ENCODE peak calls at places on chromosomes 16 and 17, in four cellular contexts. S is Peyer's patch, O is uterus, Z is brain microvascular endothelial cell. D is an unnamed sample.

GRCh38 chr16:10521681-10522274 is 58.6 kb downstream of the EMP2 start:
- DNase-seq in S (peak), O (peak), Z (peak), D (peak)

GRCh38 chr16:12524658-12525057 is 279.0 kb downstream of the CPPED1 start:
- DNase-seq in S (no peak), O (no peak), Z (no peak), D (no peak)

GRCh38 chr17:66165537-66166123 is 26.3 kb downstream of the CEP112 start:
- DNase-seq in S (no peak), O (no peak), Z (peak), D (peak)

GRCh38 chr17:17345686-17346427 is 42.7 kb downstream of the NT5M start:
- DNase-seq in S (peak), O (no peak), Z (no peak), D (no peak)

GRCh38 chr17:6639651-6640535 is 618 bp downstream of the KIAA0753 start:
- DNase-seq in S (peak), O (no peak), Z (no peak), D (peak)

GRCh38 chr16:30482366-30482765 is 9.8 kb downstream of the ITGAL start:
- DNase-seq in S (no peak), O (no peak), Z (no peak), D (no peak)

GRCh38 chr17:18093616-18094408 is 6.1 kb downstream of the DRG2 start:
- DNase-seq in S (no peak), O (no peak), Z (peak), D (peak)

GRCh38 chr17:56624315-56624714 is 30.8 kb downstream of the NOG start:
- DNase-seq in S (no peak), O (no peak), Z (no peak), D (no peak)

GRCh38 chr17:58527306-58527705 is 12.9 kb upstream of the MTMR4 start:
- DNase-seq in S (no peak), O (no peak), Z (no peak), D (no peak)

GRCh38 chr16:12874135-12874534 is 27.3 kb upstream of the SHISA9 start:
- DNase-seq in S (no peak), O (no peak), Z (peak), D (no peak)

GRCh38 chr17:36107660-36108059 is 4.0 kb downstream of the CCL4 start:
- DNase-seq in S (no peak), O (no peak), Z (no peak), D (no peak)

GRCh38 chr16:49660647-49661046 is 195.3 kb downstream of the ZNF423 start:
- DNase-seq in S (no peak), O (no peak), Z (no peak), D (peak)

GRCh38 chr17:6677158-6677831 is 25.7 kb downstream of the C17orf100 start:
- DNase-seq in S (no peak), O (no peak), Z (peak), D (no peak)

GRCh38 chr17:55735784-55736405 is 13.2 kb upstream of the TMEM100 start:
- DNase-seq in S (peak), O (no peak), Z (peak), D (peak)

GRCh38 chr17:59914274-59914854 is 21.4 kb downstream of the RPS6KB1 start:
- DNase-seq in S (no peak), O (no peak), Z (no peak), D (peak)

GRCh38 chr16:82160226-82160625 is 9.8 kb downstream of the MPHOSPH6 start:
- DNase-seq in S (no peak), O (no peak), Z (no peak), D (no peak)

GRCh38 chr17:28534740-28535375 is 17.6 kb downstream of the UNC119 start:
- DNase-seq in S (no peak), O (no peak), Z (no peak), D (no peak)

GRCh38 chr17:50913120-50913519 is 47.0 kb upstream of the TOB1 start:
- DNase-seq in S (no peak), O (no peak), Z (no peak), D (no peak)

GRCh38 chr16:87874639-87875472 is 5.5 kb upstream of the SLC7A5 start:
- DNase-seq in S (no peak), O (no peak), Z (no peak), D (peak)

GRCh38 chr16:2969545-2970521 is 685 bp downstream of the PAQR4 start:
- DNase-seq in S (peak), O (no peak), Z (peak), D (peak)

GRCh38 chr17:38749222-38750043 is 1.3 kb upstream of the PCGF2 start:
- DNase-seq in S (peak), O (peak), Z (no peak), D (peak)

GRCh38 chr17:65542067-65542466 is 19.4 kb downstream of the AXIN2 start:
- DNase-seq in S (no peak), O (no peak), Z (no peak), D (no peak)

GRCh38 chr17:16934133-16934795 is 37.7 kb downstream of the TNFRSF13B start:
- DNase-seq in S (peak), O (no peak), Z (no peak), D (no peak)

GRCh38 chr16:79525132-79525531 is 75.4 kb downstream of the MAF start:
- DNase-seq in S (no peak), O (no peak), Z (no peak), D (no peak)

GRCh38 chr16:1790261-1790610 is 3.3 kb downstream of the IGFALS start:
- DNase-seq in S (peak), O (no peak), Z (no peak), D (no peak)

GRCh38 chr17:65556014-65556909 is 5.2 kb downstream of the AXIN2 start:
- DNase-seq in S (peak), O (peak), Z (peak), D (peak)

GRCh38 chr17:3818786-3819185 is 17.8 kb upstream of the ITGAE start:
- DNase-seq in S (no peak), O (no peak), Z (no peak), D (no peak)

GRCh38 chr17:5785343-5785742 is 201.0 kb upstream of the NLRP1 start:
- DNase-seq in S (no peak), O (no peak), Z (peak), D (peak)

GRCh38 chr16:71712501-71712900 is 12.0 kb downstream of the PHLPP2 start:
- DNase-seq in S (no peak), O (no peak), Z (no peak), D (no peak)

GRCh38 chr17:54976316-54976715 is 7.8 kb downstream of the STXBP4 start:
- DNase-seq in S (no peak), O (no peak), Z (no peak), D (no peak)

GRCh38 chr16:20675488-20676267 is 21.8 kb downstream of the ACSM1 start:
- DNase-seq in S (peak), O (peak), Z (no peak), D (no peak)

GRCh38 chr16:2166263-2167080 is 10.9 kb downstream of the TRAF7 start:
- DNase-seq in S (no peak), O (no peak), Z (no peak), D (no peak)

GRCh38 chr17:72654746-72655145 is 437.7 kb downstream of the SLC39A11 start:
- DNase-seq in S (peak), O (no peak), Z (no peak), D (no peak)

GRCh38 chr16:24188751-24189318 is 67.3 kb upstream of the CACNG3 start:
- DNase-seq in S (no peak), O (no peak), Z (no peak), D (no peak)

GRCh38 chr16:24191876-24192402 is 64.2 kb upstream of the CACNG3 start:
- DNase-seq in S (no peak), O (no peak), Z (no peak), D (no peak)

GRCh38 chr16:24189941-24190340 is 66.2 kb upstream of the CACNG3 start:
- DNase-seq in S (no peak), O (no peak), Z (no peak), D (peak)

DNA sequence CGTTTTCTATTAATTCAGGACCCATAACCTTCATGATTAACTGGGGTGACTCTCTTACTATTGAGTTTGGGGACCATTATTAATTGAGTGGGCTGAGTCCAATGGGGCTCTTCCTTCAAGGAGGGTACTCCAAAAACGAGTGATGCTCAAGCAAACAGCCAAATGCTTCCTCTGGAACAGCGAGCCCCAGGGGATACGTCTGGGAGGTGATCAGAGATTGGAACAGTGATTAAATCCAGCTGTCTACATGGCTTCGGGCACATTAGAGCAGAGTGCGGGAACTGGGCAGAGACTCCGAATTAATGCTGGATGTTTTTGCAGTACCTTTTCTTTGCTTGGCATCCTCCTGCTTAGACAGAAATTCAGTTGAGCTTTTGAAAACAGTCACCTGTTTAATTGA is 68.0 kb upstream of the CACNG3 start:
- DNase-seq in S (no peak), O (no peak), Z (no peak), D (peak)
- H3K27ac ChIP-seq in S (no peak), O (no peak), Z (no peak), D (no peak)

DNA sequence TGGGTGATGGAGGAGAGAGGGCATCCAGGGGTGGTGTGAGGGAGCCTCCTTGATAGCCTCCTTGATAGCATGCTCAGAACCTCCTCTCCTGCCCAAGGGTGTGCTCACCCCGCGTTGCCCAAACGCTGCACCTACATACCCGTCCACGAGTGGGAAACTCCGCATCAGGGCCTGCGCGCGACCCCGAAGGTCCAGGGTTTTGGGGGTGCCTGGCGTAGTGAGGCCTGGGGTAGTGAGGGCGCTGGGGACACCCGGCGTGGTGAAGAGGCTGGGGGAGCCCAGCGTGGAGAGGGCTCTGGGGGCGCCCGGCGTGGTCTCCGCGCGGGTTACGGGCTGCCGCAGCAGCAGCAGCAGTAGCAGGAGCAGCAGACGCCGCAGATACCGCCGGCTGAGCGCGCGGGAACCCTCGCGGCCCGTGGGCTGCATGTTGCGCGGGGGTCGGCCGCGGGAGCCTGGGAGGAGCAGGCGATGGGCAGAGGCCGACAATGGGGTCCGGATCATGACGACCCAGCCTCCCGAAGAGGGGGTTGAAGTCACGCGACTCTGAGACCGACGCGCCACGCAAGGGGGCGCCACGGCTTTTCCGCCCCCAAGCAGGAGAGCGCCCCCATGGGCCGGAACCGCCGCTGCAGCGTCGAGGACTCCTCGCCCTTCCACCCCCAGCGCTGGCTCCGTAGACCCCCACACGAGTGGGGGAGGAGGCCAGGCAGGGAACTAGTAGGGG is at the start of gene DPEP3:
- DNase-seq in S (no peak), O (no peak), Z (no peak), D (no peak)
- TF ChIP-seq CTCF in S (no peak), O (no peak), Z (peak), D (peak)

GRCh38 chr17:79473836-79474204 is 137.0 kb downstream of the RBFOX3 start:
- DNase-seq in S (no peak), O (no peak), Z (no peak), D (no peak)
- H3K27ac ChIP-seq in S (no peak), O (no peak), Z (no peak), D (no peak)

GRCh38 chr17:61547113-61547512 is 43.9 kb downstream of the NACA2 start:
- DNase-seq in S (no peak), O (no peak), Z (no peak), D (no peak)
- TF ChIP-seq CTCF in S (no peak), O (no peak), Z (no peak), D (no peak)

GRCh38 chr17:80783461-80783860 is 208.2 kb upstream of the CHMP6 start:
- DNase-seq in S (peak), O (no peak), Z (no peak), D (no peak)
- H3K27ac ChIP-seq in S (no peak), O (no peak), Z (peak), D (no peak)

GRCh38 chr16:85988306-85988705 is 89.3 kb downstream of the IRF8 start:
- DNase-seq in S (peak), O (no peak), Z (no peak), D (no peak)

GRCh38 chr16:85987750-85988078 is 88.8 kb downstream of the IRF8 start:
- DNase-seq in S (no peak), O (no peak), Z (no peak), D (no peak)

GRCh38 chr16:85984947-85985451 is 86.0 kb downstream of the IRF8 start:
- DNase-seq in S (peak), O (no peak), Z (no peak), D (no peak)

GRCh38 chr16:85988723-85989313 is 89.9 kb downstream of the IRF8 start:
- DNase-seq in S (peak), O (no peak), Z (no peak), D (no peak)

DNA sequence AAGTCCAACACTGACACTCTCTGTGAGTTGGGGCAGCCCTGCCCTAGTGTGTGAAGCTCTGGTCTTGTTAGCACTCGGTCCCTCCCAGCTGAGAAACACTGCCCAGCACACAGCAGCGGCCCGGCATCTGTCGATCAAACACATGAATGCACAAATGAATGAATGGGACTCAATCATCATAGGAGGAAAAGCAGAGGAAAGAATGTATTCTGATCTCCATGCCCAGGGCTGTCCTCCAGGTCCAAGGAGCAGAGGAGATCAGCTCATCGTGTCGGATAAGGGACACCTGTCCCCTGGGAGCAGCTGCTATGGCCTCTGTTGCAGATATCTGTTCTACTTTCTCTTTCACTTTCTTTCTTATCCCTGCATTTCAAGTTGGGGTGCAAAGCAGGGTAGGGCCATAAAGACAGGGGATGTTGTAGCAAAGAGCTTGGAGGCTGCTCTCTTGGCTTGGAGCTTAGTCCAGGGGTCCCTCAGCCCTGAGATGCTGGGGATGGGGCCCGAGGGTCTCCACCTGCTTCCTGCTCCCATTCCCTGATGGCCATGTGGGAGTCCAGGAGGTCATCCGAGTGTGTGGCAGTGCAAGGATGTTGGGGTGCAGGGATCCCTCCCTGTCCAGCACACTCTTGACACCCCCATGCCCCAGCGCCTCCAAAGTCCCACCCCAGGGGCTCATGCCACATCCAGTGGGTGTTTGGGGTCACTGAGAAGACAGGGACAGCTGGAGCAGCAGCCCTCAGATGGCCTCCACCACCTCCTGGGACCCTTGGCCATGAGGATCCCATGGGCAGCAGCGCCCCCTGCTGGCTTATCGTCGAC is 88.2 kb downstream of the IRF8 start:
- DNase-seq in S (peak), O (no peak), Z (no peak), D (peak)
- TF ChIP-seq CTCF in S (peak), O (peak), Z (peak), D (peak)

GRCh38 chr16:68492151-68492500 is 43.8 kb upstream of the SMPD3 start:
- DNase-seq in S (no peak), O (no peak), Z (no peak), D (no peak)

GRCh38 chr16:68492501-68493411 is 44.4 kb upstream of the SMPD3 start:
- DNase-seq in S (peak), O (no peak), Z (no peak), D (no peak)

GRCh38 chr16:68490358-68490757 is 42.0 kb upstream of the SMPD3 start:
- DNase-seq in S (no peak), O (no peak), Z (no peak), D (no peak)

GRCh38 chr16:68491576-68491950 is 43.3 kb upstream of the SMPD3 start:
- DNase-seq in S (no peak), O (no peak), Z (no peak), D (no peak)

GRCh38 chr16:68490829-68491575 is 42.7 kb upstream of the SMPD3 start:
- DNase-seq in S (peak), O (no peak), Z (peak), D (no peak)
- H3K27ac ChIP-seq in S (peak), O (no peak), Z (no peak), D (no peak)